ENCODE peak calls at places on chromosomes 11 and 22, in six cellular contexts. One of them, this sample, is unnamed.

GRCh38 chr11:106262852-106263251 is 185.4 kb downstream of the AASDHPPT start:
- DNase-seq in posterior cingulate gyrus: no peak
- DNase-seq in activated T-helper 1 cell treated with anti-CD3 and anti-CD28 coated beads, Interleukin-12 subunit alpha, Interleukin-12 subunit beta, Interleukin-2, Interleukin-4 antibody, amounts not matched to agents 30 ng/mL and 10 ng/mL and 1 ng/mL, durations not matched to agents 14 hours and 24 hours and 36 hours: no peak
- DNase-seq in hypothalamus: no peak
- DNase-seq in kidney epithelial cell: no peak
- DNase-seq in stimulated activated CD8-positive, alpha-beta memory T cell treated with anti-CD3 and anti-CD28 coated beads, Interleukin-12 subunit alpha, Interleukin-12 subunit beta, amount 100 ng/mL, for 4 hours: no peak
- DNase-seq in this sample: no peak

GRCh38 chr22:45010532-45010900 is 711 bp upstream of the PHF21B start:
- DNase-seq in posterior cingulate gyrus: no peak
- DNase-seq in stimulated activated CD8-positive, alpha-beta memory T cell treated with anti-CD3 and anti-CD28 coated beads, Interleukin-12 subunit alpha, Interleukin-12 subunit beta, amount 100 ng/mL, for 4 hours: no peak
- DNase-seq in kidney epithelial cell: no peak
- DNase-seq in hypothalamus: no peak
- DNase-seq in activated T-helper 1 cell treated with anti-CD3 and anti-CD28 coated beads, Interleukin-12 subunit alpha, Interleukin-12 subunit beta, Interleukin-2, Interleukin-4 antibody, amounts not matched to agents 30 ng/mL and 10 ng/mL and 1 ng/mL, durations not matched to agents 14 hours and 24 hours and 36 hours: no peak
- DNase-seq in this sample: no peak

GRCh38 chr11:29801561-29801960 is 215.3 kb downstream of the KCNA4 start:
- DNase-seq in activated T-helper 1 cell treated with anti-CD3 and anti-CD28 coated beads, Interleukin-12 subunit alpha, Interleukin-12 subunit beta, Interleukin-2, Interleukin-4 antibody, amounts not matched to agents 30 ng/mL and 10 ng/mL and 1 ng/mL, durations not matched to agents 14 hours and 24 hours and 36 hours: no peak
- DNase-seq in kidney epithelial cell: no peak
- DNase-seq in stimulated activated CD8-positive, alpha-beta memory T cell treated with anti-CD3 and anti-CD28 coated beads, Interleukin-12 subunit alpha, Interleukin-12 subunit beta, amount 100 ng/mL, for 4 hours: no peak
- DNase-seq in hypothalamus: no peak
- DNase-seq in posterior cingulate gyrus: no peak
- DNase-seq in this sample: no peak

GRCh38 chr11:122186439-122187080 is 70.5 kb upstream of the BLID start:
- DNase-seq in activated T-helper 1 cell treated with anti-CD3 and anti-CD28 coated beads, Interleukin-12 subunit alpha, Interleukin-12 subunit beta, Interleukin-2, Interleukin-4 antibody, amounts not matched to agents 30 ng/mL and 10 ng/mL and 1 ng/mL, durations not matched to agents 14 hours and 24 hours and 36 hours: no peak
- DNase-seq in stimulated activated CD8-positive, alpha-beta memory T cell treated with anti-CD3 and anti-CD28 coated beads, Interleukin-12 subunit alpha, Interleukin-12 subunit beta, amount 100 ng/mL, for 4 hours: no peak
- DNase-seq in hypothalamus: no peak
- DNase-seq in posterior cingulate gyrus: no peak
- DNase-seq in kidney epithelial cell: no peak
- DNase-seq in this sample: peak; percentile 91

GRCh38 chr11:8285796-8286195 is 22.1 kb upstream of the LMO1 start:
- DNase-seq in activated T-helper 1 cell treated with anti-CD3 and anti-CD28 coated beads, Interleukin-12 subunit alpha, Interleukin-12 subunit beta, Interleukin-2, Interleukin-4 antibody, amounts not matched to agents 30 ng/mL and 10 ng/mL and 1 ng/mL, durations not matched to agents 14 hours and 24 hours and 36 hours: no peak
- DNase-seq in stimulated activated CD8-positive, alpha-beta memory T cell treated with anti-CD3 and anti-CD28 coated beads, Interleukin-12 subunit alpha, Interleukin-12 subunit beta, amount 100 ng/mL, for 4 hours: no peak
- DNase-seq in posterior cingulate gyrus: no peak
- DNase-seq in hypothalamus: no peak
- DNase-seq in kidney epithelial cell: no peak
- DNase-seq in this sample: no peak

GRCh38 chr11:5204787-5205186 is 4.3 kb upstream of the OR51V1 start:
- DNase-seq in hypothalamus: no peak
- DNase-seq in activated T-helper 1 cell treated with anti-CD3 and anti-CD28 coated beads, Interleukin-12 subunit alpha, Interleukin-12 subunit beta, Interleukin-2, Interleukin-4 antibody, amounts not matched to agents 30 ng/mL and 10 ng/mL and 1 ng/mL, durations not matched to agents 14 hours and 24 hours and 36 hours: no peak
- DNase-seq in stimulated activated CD8-positive, alpha-beta memory T cell treated with anti-CD3 and anti-CD28 coated beads, Interleukin-12 subunit alpha, Interleukin-12 subunit beta, amount 100 ng/mL, for 4 hours: no peak
- DNase-seq in posterior cingulate gyrus: no peak
- DNase-seq in kidney epithelial cell: peak; percentile 39
- DNase-seq in this sample: peak; percentile 75

GRCh38 chr11:57978686-57979531 is 44.8 kb upstream of the OR9Q1 start:
- DNase-seq in activated T-helper 1 cell treated with anti-CD3 and anti-CD28 coated beads, Interleukin-12 subunit alpha, Interleukin-12 subunit beta, Interleukin-2, Interleukin-4 antibody, amounts not matched to agents 30 ng/mL and 10 ng/mL and 1 ng/mL, durations not matched to agents 14 hours and 24 hours and 36 hours: no peak
- DNase-seq in posterior cingulate gyrus: no peak
- DNase-seq in hypothalamus: no peak
- DNase-seq in stimulated activated CD8-positive, alpha-beta memory T cell treated with anti-CD3 and anti-CD28 coated beads, Interleukin-12 subunit alpha, Interleukin-12 subunit beta, amount 100 ng/mL, for 4 hours: no peak
- DNase-seq in kidney epithelial cell: no peak
- DNase-seq in this sample: no peak

GRCh38 chr22:30206964-30207363 is 39.6 kb downstream of the LIF start:
- DNase-seq in posterior cingulate gyrus: no peak
- DNase-seq in hypothalamus: no peak
- DNase-seq in kidney epithelial cell: peak; percentile 94
- DNase-seq in stimulated activated CD8-positive, alpha-beta memory T cell treated with anti-CD3 and anti-CD28 coated beads, Interleukin-12 subunit alpha, Interleukin-12 subunit beta, amount 100 ng/mL, for 4 hours: no peak
- DNase-seq in activated T-helper 1 cell treated with anti-CD3 and anti-CD28 coated beads, Interleukin-12 subunit alpha, Interleukin-12 subunit beta, Interleukin-2, Interleukin-4 antibody, amounts not matched to agents 30 ng/mL and 10 ng/mL and 1 ng/mL, durations not matched to agents 14 hours and 24 hours and 36 hours: no peak
- DNase-seq in this sample: peak; percentile 94

GRCh38 chr11:63682045-63682915 is 980 bp downstream of the RTN3 start:
- DNase-seq in hypothalamus: no peak
- DNase-seq in posterior cingulate gyrus: peak; percentile 36
- DNase-seq in stimulated activated CD8-positive, alpha-beta memory T cell treated with anti-CD3 and anti-CD28 coated beads, Interleukin-12 subunit alpha, Interleukin-12 subunit beta, amount 100 ng/mL, for 4 hours: no peak
- DNase-seq in kidney epithelial cell: no peak
- DNase-seq in activated T-helper 1 cell treated with anti-CD3 and anti-CD28 coated beads, Interleukin-12 subunit alpha, Interleukin-12 subunit beta, Interleukin-2, Interleukin-4 antibody, amounts not matched to agents 30 ng/mL and 10 ng/mL and 1 ng/mL, durations not matched to agents 14 hours and 24 hours and 36 hours: no peak
- DNase-seq in this sample: no peak

GRCh38 chr11:3860360-3860759 is 4.9 kb downstream of the STIM1 start:
- DNase-seq in activated T-helper 1 cell treated with anti-CD3 and anti-CD28 coated beads, Interleukin-12 subunit alpha, Interleukin-12 subunit beta, Interleukin-2, Interleukin-4 antibody, amounts not matched to agents 30 ng/mL and 10 ng/mL and 1 ng/mL, durations not matched to agents 14 hours and 24 hours and 36 hours: no peak
- DNase-seq in hypothalamus: no peak
- DNase-seq in posterior cingulate gyrus: no peak
- DNase-seq in stimulated activated CD8-positive, alpha-beta memory T cell treated with anti-CD3 and anti-CD28 coated beads, Interleukin-12 subunit alpha, Interleukin-12 subunit beta, amount 100 ng/mL, for 4 hours: no peak
- DNase-seq in kidney epithelial cell: no peak
- DNase-seq in this sample: no peak

GRCh38 chr22:22099194-22099486 is 116.6 kb upstream of the TOP3B start:
- DNase-seq in activated T-helper 1 cell treated with anti-CD3 and anti-CD28 coated beads, Interleukin-12 subunit alpha, Interleukin-12 subunit beta, Interleukin-2, Interleukin-4 antibody, amounts not matched to agents 30 ng/mL and 10 ng/mL and 1 ng/mL, durations not matched to agents 14 hours and 24 hours and 36 hours: no peak
- DNase-seq in posterior cingulate gyrus: no peak
- DNase-seq in hypothalamus: no peak
- DNase-seq in stimulated activated CD8-positive, alpha-beta memory T cell treated with anti-CD3 and anti-CD28 coated beads, Interleukin-12 subunit alpha, Interleukin-12 subunit beta, amount 100 ng/mL, for 4 hours: no peak
- DNase-seq in kidney epithelial cell: no peak
- DNase-seq in this sample: no peak

GRCh38 chr11:69580529-69580928 is 60.4 kb upstream of the CCND1 start:
- DNase-seq in hypothalamus: no peak
- DNase-seq in stimulated activated CD8-positive, alpha-beta memory T cell treated with anti-CD3 and anti-CD28 coated beads, Interleukin-12 subunit alpha, Interleukin-12 subunit beta, amount 100 ng/mL, for 4 hours: no peak
- DNase-seq in activated T-helper 1 cell treated with anti-CD3 and anti-CD28 coated beads, Interleukin-12 subunit alpha, Interleukin-12 subunit beta, Interleukin-2, Interleukin-4 antibody, amounts not matched to agents 30 ng/mL and 10 ng/mL and 1 ng/mL, durations not matched to agents 14 hours and 24 hours and 36 hours: no peak
- DNase-seq in kidney epithelial cell: no peak
- DNase-seq in posterior cingulate gyrus: no peak
- DNase-seq in this sample: no peak

GRCh38 chr22:29623553-29624169 is 20.2 kb downstream of the NF2 start:
- DNase-seq in posterior cingulate gyrus: no peak
- DNase-seq in stimulated activated CD8-positive, alpha-beta memory T cell treated with anti-CD3 and anti-CD28 coated beads, Interleukin-12 subunit alpha, Interleukin-12 subunit beta, amount 100 ng/mL, for 4 hours: no peak
- DNase-seq in kidney epithelial cell: no peak
- DNase-seq in hypothalamus: no peak
- DNase-seq in activated T-helper 1 cell treated with anti-CD3 and anti-CD28 coated beads, Interleukin-12 subunit alpha, Interleukin-12 subunit beta, Interleukin-2, Interleukin-4 antibody, amounts not matched to agents 30 ng/mL and 10 ng/mL and 1 ng/mL, durations not matched to agents 14 hours and 24 hours and 36 hours: no peak
- DNase-seq in this sample: no peak

GRCh38 chr11:90855531-90855930 is 632.7 kb upstream of the CHORDC1 start:
- DNase-seq in activated T-helper 1 cell treated with anti-CD3 and anti-CD28 coated beads, Interleukin-12 subunit alpha, Interleukin-12 subunit beta, Interleukin-2, Interleukin-4 antibody, amounts not matched to agents 30 ng/mL and 10 ng/mL and 1 ng/mL, durations not matched to agents 14 hours and 24 hours and 36 hours: no peak
- DNase-seq in kidney epithelial cell: no peak
- DNase-seq in stimulated activated CD8-positive, alpha-beta memory T cell treated with anti-CD3 and anti-CD28 coated beads, Interleukin-12 subunit alpha, Interleukin-12 subunit beta, amount 100 ng/mL, for 4 hours: no peak
- DNase-seq in hypothalamus: no peak
- DNase-seq in posterior cingulate gyrus: no peak
- DNase-seq in this sample: no peak

GRCh38 chr11:123829745-123830144 is 23.6 kb upstream of the OR6M1 start:
- DNase-seq in hypothalamus: no peak
- DNase-seq in activated T-helper 1 cell treated with anti-CD3 and anti-CD28 coated beads, Interleukin-12 subunit alpha, Interleukin-12 subunit beta, Interleukin-2, Interleukin-4 antibody, amounts not matched to agents 30 ng/mL and 10 ng/mL and 1 ng/mL, durations not matched to agents 14 hours and 24 hours and 36 hours: no peak
- DNase-seq in posterior cingulate gyrus: no peak
- DNase-seq in kidney epithelial cell: no peak
- DNase-seq in stimulated activated CD8-positive, alpha-beta memory T cell treated with anti-CD3 and anti-CD28 coated beads, Interleukin-12 subunit alpha, Interleukin-12 subunit beta, amount 100 ng/mL, for 4 hours: no peak
- DNase-seq in this sample: no peak

GRCh38 chr11:106177311-106177710 is 99.8 kb downstream of the AASDHPPT start:
- DNase-seq in activated T-helper 1 cell treated with anti-CD3 and anti-CD28 coated beads, Interleukin-12 subunit alpha, Interleukin-12 subunit beta, Interleukin-2, Interleukin-4 antibody, amounts not matched to agents 30 ng/mL and 10 ng/mL and 1 ng/mL, durations not matched to agents 14 hours and 24 hours and 36 hours: no peak
- DNase-seq in hypothalamus: no peak
- DNase-seq in posterior cingulate gyrus: no peak
- DNase-seq in stimulated activated CD8-positive, alpha-beta memory T cell treated with anti-CD3 and anti-CD28 coated beads, Interleukin-12 subunit alpha, Interleukin-12 subunit beta, amount 100 ng/mL, for 4 hours: no peak
- DNase-seq in kidney epithelial cell: no peak
- DNase-seq in this sample: no peak

GRCh38 chr22:19663286-19663815 is 51.0 kb upstream of the SEPTIN5 start:
- DNase-seq in hypothalamus: no peak
- DNase-seq in posterior cingulate gyrus: no peak
- DNase-seq in activated T-helper 1 cell treated with anti-CD3 and anti-CD28 coated beads, Interleukin-12 subunit alpha, Interleukin-12 subunit beta, Interleukin-2, Interleukin-4 antibody, amounts not matched to agents 30 ng/mL and 10 ng/mL and 1 ng/mL, durations not matched to agents 14 hours and 24 hours and 36 hours: no peak
- DNase-seq in kidney epithelial cell: peak; percentile 4
- DNase-seq in stimulated activated CD8-positive, alpha-beta memory T cell treated with anti-CD3 and anti-CD28 coated beads, Interleukin-12 subunit alpha, Interleukin-12 subunit beta, amount 100 ng/mL, for 4 hours: no peak
- DNase-seq in this sample: peak; percentile 77

GRCh38 chr11:65560555-65561418 is 2.6 kb upstream of the LTBP3 start:
- DNase-seq in posterior cingulate gyrus: no peak
- DNase-seq in hypothalamus: no peak
- DNase-seq in stimulated activated CD8-positive, alpha-beta memory T cell treated with anti-CD3 and anti-CD28 coated beads, Interleukin-12 subunit alpha, Interleukin-12 subunit beta, amount 100 ng/mL, for 4 hours: no peak
- DNase-seq in kidney epithelial cell: no peak
- DNase-seq in activated T-helper 1 cell treated with anti-CD3 and anti-CD28 coated beads, Interleukin-12 subunit alpha, Interleukin-12 subunit beta, Interleukin-2, Interleukin-4 antibody, amounts not matched to agents 30 ng/mL and 10 ng/mL and 1 ng/mL, durations not matched to agents 14 hours and 24 hours and 36 hours: no peak
- DNase-seq in this sample: peak; percentile 86

GRCh38 chr22:49454726-49455125 is 372.9 kb downstream of the BRD1 start:
- DNase-seq in hypothalamus: no peak
- DNase-seq in kidney epithelial cell: no peak
- DNase-seq in stimulated activated CD8-positive, alpha-beta memory T cell treated with anti-CD3 and anti-CD28 coated beads, Interleukin-12 subunit alpha, Interleukin-12 subunit beta, amount 100 ng/mL, for 4 hours: no peak
- DNase-seq in posterior cingulate gyrus: no peak
- DNase-seq in activated T-helper 1 cell treated with anti-CD3 and anti-CD28 coated beads, Interleukin-12 subunit alpha, Interleukin-12 subunit beta, Interleukin-2, Interleukin-4 antibody, amounts not matched to agents 30 ng/mL and 10 ng/mL and 1 ng/mL, durations not matched to agents 14 hours and 24 hours and 36 hours: no peak
- DNase-seq in this sample: no peak

GRCh38 chr22:30591191-30591587 is 521 bp downstream of the PES1 start:
- DNase-seq in activated T-helper 1 cell treated with anti-CD3 and anti-CD28 coated beads, Interleukin-12 subunit alpha, Interleukin-12 subunit beta, Interleukin-2, Interleukin-4 antibody, amounts not matched to agents 30 ng/mL and 10 ng/mL and 1 ng/mL, durations not matched to agents 14 hours and 24 hours and 36 hours: no peak
- DNase-seq in hypothalamus: no peak
- DNase-seq in stimulated activated CD8-positive, alpha-beta memory T cell treated with anti-CD3 and anti-CD28 coated beads, Interleukin-12 subunit alpha, Interleukin-12 subunit beta, amount 100 ng/mL, for 4 hours: no peak
- DNase-seq in posterior cingulate gyrus: no peak
- DNase-seq in kidney epithelial cell: no peak
- DNase-seq in this sample: no peak

GRCh38 chr11:41031571-41032060 is 427.8 kb downstream of the LRRC4C start:
- DNase-seq in hypothalamus: no peak
- DNase-seq in activated T-helper 1 cell treated with anti-CD3 and anti-CD28 coated beads, Interleukin-12 subunit alpha, Interleukin-12 subunit beta, Interleukin-2, Interleukin-4 antibody, amounts not matched to agents 30 ng/mL and 10 ng/mL and 1 ng/mL, durations not matched to agents 14 hours and 24 hours and 36 hours: no peak
- DNase-seq in kidney epithelial cell: no peak
- DNase-seq in stimulated activated CD8-positive, alpha-beta memory T cell treated with anti-CD3 and anti-CD28 coated beads, Interleukin-12 subunit alpha, Interleukin-12 subunit beta, amount 100 ng/mL, for 4 hours: no peak
- DNase-seq in posterior cingulate gyrus: no peak
- DNase-seq in this sample: no peak

GRCh38 chr11:120186799-120187591 is 23.8 kb upstream of the OAF start:
- DNase-seq in stimulated activated CD8-positive, alpha-beta memory T cell treated with anti-CD3 and anti-CD28 coated beads, Interleukin-12 subunit alpha, Interleukin-12 subunit beta, amount 100 ng/mL, for 4 hours: no peak
- DNase-seq in activated T-helper 1 cell treated with anti-CD3 and anti-CD28 coated beads, Interleukin-12 subunit alpha, Interleukin-12 subunit beta, Interleukin-2, Interleukin-4 antibody, amounts not matched to agents 30 ng/mL and 10 ng/mL and 1 ng/mL, durations not matched to agents 14 hours and 24 hours and 36 hours: no peak
- DNase-seq in posterior cingulate gyrus: no peak
- DNase-seq in kidney epithelial cell: no peak
- DNase-seq in hypothalamus: no peak
- DNase-seq in this sample: no peak

GRCh38 chr11:64007629-64008282 is 21.5 kb downstream of the OTUB1 start:
- DNase-seq in activated T-helper 1 cell treated with anti-CD3 and anti-CD28 coated beads, Interleukin-12 subunit alpha, Interleukin-12 subunit beta, Interleukin-2, Interleukin-4 antibody, amounts not matched to agents 30 ng/mL and 10 ng/mL and 1 ng/mL, durations not matched to agents 14 hours and 24 hours and 36 hours: no peak
- DNase-seq in stimulated activated CD8-positive, alpha-beta memory T cell treated with anti-CD3 and anti-CD28 coated beads, Interleukin-12 subunit alpha, Interleukin-12 subunit beta, amount 100 ng/mL, for 4 hours: no peak
- DNase-seq in kidney epithelial cell: no peak
- DNase-seq in posterior cingulate gyrus: no peak
- DNase-seq in hypothalamus: peak; percentile 33
- DNase-seq in this sample: no peak

GRCh38 chr11:121420398-121420797 is 31.7 kb upstream of the SORL1 start:
- DNase-seq in stimulated activated CD8-positive, alpha-beta memory T cell treated with anti-CD3 and anti-CD28 coated beads, Interleukin-12 subunit alpha, Interleukin-12 subunit beta, amount 100 ng/mL, for 4 hours: no peak
- DNase-seq in posterior cingulate gyrus: no peak
- DNase-seq in hypothalamus: no peak
- DNase-seq in kidney epithelial cell: no peak
- DNase-seq in activated T-helper 1 cell treated with anti-CD3 and anti-CD28 coated beads, Interleukin-12 subunit alpha, Interleukin-12 subunit beta, Interleukin-2, Interleukin-4 antibody, amounts not matched to agents 30 ng/mL and 10 ng/mL and 1 ng/mL, durations not matched to agents 14 hours and 24 hours and 36 hours: no peak
- DNase-seq in this sample: no peak

GRCh38 chr11:112783945-112784322 is 177.3 kb upstream of the NCAM1 start:
- DNase-seq in posterior cingulate gyrus: no peak
- DNase-seq in kidney epithelial cell: no peak
- DNase-seq in hypothalamus: no peak
- DNase-seq in stimulated activated CD8-positive, alpha-beta memory T cell treated with anti-CD3 and anti-CD28 coated beads, Interleukin-12 subunit alpha, Interleukin-12 subunit beta, amount 100 ng/mL, for 4 hours: no peak
- DNase-seq in activated T-helper 1 cell treated with anti-CD3 and anti-CD28 coated beads, Interleukin-12 subunit alpha, Interleukin-12 subunit beta, Interleukin-2, Interleukin-4 antibody, amounts not matched to agents 30 ng/mL and 10 ng/mL and 1 ng/mL, durations not matched to agents 14 hours and 24 hours and 36 hours: no peak
- DNase-seq in this sample: no peak

GRCh38 chr11:59769086-59769485 is 13.9 kb downstream of the STX3 start:
- DNase-seq in hypothalamus: no peak
- DNase-seq in kidney epithelial cell: no peak
- DNase-seq in stimulated activated CD8-positive, alpha-beta memory T cell treated with anti-CD3 and anti-CD28 coated beads, Interleukin-12 subunit alpha, Interleukin-12 subunit beta, amount 100 ng/mL, for 4 hours: no peak
- DNase-seq in activated T-helper 1 cell treated with anti-CD3 and anti-CD28 coated beads, Interleukin-12 subunit alpha, Interleukin-12 subunit beta, Interleukin-2, Interleukin-4 antibody, amounts not matched to agents 30 ng/mL and 10 ng/mL and 1 ng/mL, durations not matched to agents 14 hours and 24 hours and 36 hours: no peak
- DNase-seq in posterior cingulate gyrus: no peak
- DNase-seq in this sample: peak; percentile 77

GRCh38 chr22:19890502-19891349 is 36.1 kb upstream of the GNB1L start:
- DNase-seq in posterior cingulate gyrus: no peak
- DNase-seq in kidney epithelial cell: no peak
- DNase-seq in hypothalamus: no peak
- DNase-seq in stimulated activated CD8-positive, alpha-beta memory T cell treated with anti-CD3 and anti-CD28 coated beads, Interleukin-12 subunit alpha, Interleukin-12 subunit beta, amount 100 ng/mL, for 4 hours: no peak
- DNase-seq in activated T-helper 1 cell treated with anti-CD3 and anti-CD28 coated beads, Interleukin-12 subunit alpha, Interleukin-12 subunit beta, Interleukin-2, Interleukin-4 antibody, amounts not matched to agents 30 ng/mL and 10 ng/mL and 1 ng/mL, durations not matched to agents 14 hours and 24 hours and 36 hours: no peak
- DNase-seq in this sample: no peak

GRCh38 chr22:20442485-20443284 is 5.1 kb upstream of the SCARF2 start:
- DNase-seq in hypothalamus: no peak
- DNase-seq in stimulated activated CD8-positive, alpha-beta memory T cell treated with anti-CD3 and anti-CD28 coated beads, Interleukin-12 subunit alpha, Interleukin-12 subunit beta, amount 100 ng/mL, for 4 hours: no peak
- DNase-seq in posterior cingulate gyrus: no peak
- DNase-seq in activated T-helper 1 cell treated with anti-CD3 and anti-CD28 coated beads, Interleukin-12 subunit alpha, Interleukin-12 subunit beta, Interleukin-2, Interleukin-4 antibody, amounts not matched to agents 30 ng/mL and 10 ng/mL and 1 ng/mL, durations not matched to agents 14 hours and 24 hours and 36 hours: no peak
- DNase-seq in kidney epithelial cell: no peak
- DNase-seq in this sample: no peak

GRCh38 chr11:723120-723883 is 17.3 kb downstream of the EPS8L2 start:
- DNase-seq in stimulated activated CD8-positive, alpha-beta memory T cell treated with anti-CD3 and anti-CD28 coated beads, Interleukin-12 subunit alpha, Interleukin-12 subunit beta, amount 100 ng/mL, for 4 hours: no peak
- DNase-seq in posterior cingulate gyrus: no peak
- DNase-seq in activated T-helper 1 cell treated with anti-CD3 and anti-CD28 coated beads, Interleukin-12 subunit alpha, Interleukin-12 subunit beta, Interleukin-2, Interleukin-4 antibody, amounts not matched to agents 30 ng/mL and 10 ng/mL and 1 ng/mL, durations not matched to agents 14 hours and 24 hours and 36 hours: peak; percentile 40
- DNase-seq in hypothalamus: no peak
- DNase-seq in kidney epithelial cell: no peak
- DNase-seq in this sample: no peak

GRCh38 chr11:10387209-10388083 is 67.6 kb upstream of the AMPD3 start:
- DNase-seq in activated T-helper 1 cell treated with anti-CD3 and anti-CD28 coated beads, Interleukin-12 subunit alpha, Interleukin-12 subunit beta, Interleukin-2, Interleukin-4 antibody, amounts not matched to agents 30 ng/mL and 10 ng/mL and 1 ng/mL, durations not matched to agents 14 hours and 24 hours and 36 hours: no peak
- DNase-seq in kidney epithelial cell: no peak
- DNase-seq in hypothalamus: no peak
- DNase-seq in stimulated activated CD8-positive, alpha-beta memory T cell treated with anti-CD3 and anti-CD28 coated beads, Interleukin-12 subunit alpha, Interleukin-12 subunit beta, amount 100 ng/mL, for 4 hours: no peak
- DNase-seq in posterior cingulate gyrus: no peak
- DNase-seq in this sample: no peak

GRCh38 chr11:94241896-94242295 is 62.5 kb upstream of the IZUMO1R start:
- DNase-seq in posterior cingulate gyrus: no peak
- DNase-seq in stimulated activated CD8-positive, alpha-beta memory T cell treated with anti-CD3 and anti-CD28 coated beads, Interleukin-12 subunit alpha, Interleukin-12 subunit beta, amount 100 ng/mL, for 4 hours: no peak
- DNase-seq in kidney epithelial cell: no peak
- DNase-seq in hypothalamus: no peak
- DNase-seq in activated T-helper 1 cell treated with anti-CD3 and anti-CD28 coated beads, Interleukin-12 subunit alpha, Interleukin-12 subunit beta, Interleukin-2, Interleukin-4 antibody, amounts not matched to agents 30 ng/mL and 10 ng/mL and 1 ng/mL, durations not matched to agents 14 hours and 24 hours and 36 hours: no peak
- DNase-seq in this sample: no peak